ENCODE peak calls at places on chromosomes 3 and 15, in five cellular contexts. L, N, Q, R and X are unnamed samples. For H3K4me1, the result is how much of the 10 kb centered on the place peaks cover.

GRCh38 chr15:32688151-32688639 is 29.6 kb upstream of the GREM1 start:
- DNase-seq in L (peak), N (peak), R (peak), Q (no peak), X (no peak)

GRCh38 chr3:3799173-3800075 is at the start of gene LRRN1:
- DNase-seq in N (peak), Q (peak), L (no peak), R (peak), X (peak)

GRCh38 chr15:43165801-43166325 is 19.3 kb upstream of the CCNDBP1 start:
- DNase-seq in Q (no peak), R (no peak), L (no peak), N (no peak), X (no peak)

GRCh38 chr3:43893721-43894120 is 203.0 kb downstream of the ABHD5 start:
- DNase-seq in N (no peak), Q (no peak), L (no peak), R (no peak), X (no peak)

GRCh38 chr3:160486459-160486869 is 36.9 kb upstream of the TRIM59 start:
- DNase-seq in Q (peak), R (no peak), N (no peak), L (no peak), X (no peak)

GRCh38 chr3:46471371-46471914 is 6.7 kb upstream of the LTF start:
- DNase-seq in Q (no peak), R (no peak), L (no peak), N (no peak), X (no peak)

GRCh38 chr3:172339892-172340291 is 108.4 kb downstream of the GHSR start:
- DNase-seq in Q (no peak), L (no peak), R (no peak), N (no peak), X (no peak)

GRCh38 chr3:171429635-171430034 is 30.6 kb downstream of the TNIK start:
- DNase-seq in R (no peak), Q (peak), N (no peak), L (no peak), X (no peak)

GRCh38 chr3:16813336-16813735 is 71.4 kb upstream of the PLCL2 start:
- DNase-seq in L (no peak), R (no peak), N (no peak), Q (no peak), X (no peak)

GRCh38 chr15:83090465-83090864 is 17.0 kb upstream of the TM6SF1 start:
- DNase-seq in R (no peak), Q (no peak), L (no peak), N (no peak), X (no peak)

GRCh38 chr3:62562017-62562416 is 188.7 kb upstream of the FEZF2 start:
- DNase-seq in N (no peak), Q (no peak), L (no peak), R (no peak), X (no peak)

GRCh38 chr3:129330413-129330812 is 51.7 kb downstream of the HMCES start:
- DNase-seq in Q (no peak), N (no peak), L (no peak), R (no peak), X (no peak)

GRCh38 chr3:58404396-58404795 is 29.2 kb downstream of the PDHB start:
- DNase-seq in Q (no peak), N (no peak), L (no peak), R (no peak), X (no peak)

GRCh38 chr3:177721864-177722370 is 524.6 kb upstream of the TBL1XR1 start:
- DNase-seq in Q (no peak), L (no peak), N (no peak), R (no peak), X (no peak)

GRCh38 chr15:98943609-98944111 is 63.9 kb downstream of the PGPEP1L start:
- DNase-seq in R (no peak), L (no peak), Q (peak), N (no peak), X (peak)

GRCh38 chr15:74302821-74303359 is 64.6 kb downstream of the CYP11A1 start:
- DNase-seq in L (no peak), N (peak), R (peak), Q (peak), X (peak)

GRCh38 chr3:113279686-113280085 is 68.3 kb downstream of the BOC start:
- DNase-seq in Q (peak), R (no peak), L (no peak), N (no peak), X (no peak)

GRCh38 chr3:15298504-15298903 is 33.9 kb downstream of the SH3BP5 start:
- DNase-seq in Q (no peak), R (no peak), N (no peak), L (no peak), X (no peak)

GRCh38 chr3:159839561-159840379 is 148.9 kb upstream of the IL12A start:
- DNase-seq in L (no peak), R (no peak), Q (peak), N (no peak), X (peak)

GRCh38 chr15:74196175-74196574 is 6.4 kb downstream of the STRA6 start:
- DNase-seq in L (peak), R (no peak), N (no peak), Q (no peak), X (peak)

GRCh38 chr3:187909871-187910270 is 164.6 kb upstream of the BCL6 start:
- DNase-seq in N (no peak), L (no peak), R (no peak), Q (no peak), X (no peak)

GRCh38 chr3:49378249-49378899 is 20.2 kb upstream of the GPX1 start:
- DNase-seq in R (no peak), Q (peak), L (no peak), N (no peak), X (peak)

GRCh38 chr3:155504682-155505081 is 211.2 kb upstream of the STRIT1 start:
- DNase-seq in Q (no peak), R (no peak), L (no peak), N (peak), X (no peak)

GRCh38 chr3:155323063-155323666 is 29.7 kb upstream of the STRIT1 start:
- DNase-seq in R (no peak), L (no peak), N (peak), Q (peak), X (no peak)

GRCh38 chr3:194879991-194880939 is 194.6 kb downstream of the FAM43A start:
- DNase-seq in L (no peak), R (no peak), Q (no peak), N (no peak), X (peak)

DNA sequence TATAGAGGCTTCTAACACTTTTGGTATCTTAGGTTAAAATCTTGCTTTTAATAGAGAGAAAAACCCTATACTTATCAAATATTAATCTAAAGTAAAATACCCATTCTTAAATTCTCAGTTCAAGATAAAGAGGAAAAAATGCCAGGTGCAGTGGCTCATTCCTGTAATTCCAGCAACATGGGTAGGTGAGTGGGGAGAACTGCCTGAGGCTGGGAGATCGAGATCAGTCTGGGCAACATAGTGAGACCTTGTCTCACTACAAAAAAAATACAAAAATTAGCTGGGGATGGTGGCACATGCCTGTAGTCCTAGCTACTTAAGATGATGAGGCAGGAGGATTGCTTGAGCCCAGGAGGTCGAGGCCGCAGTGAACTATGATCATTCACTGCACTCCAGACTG is 135.8 kb downstream of the CLASP2 start:
- DNase-seq in R (no peak), L (no peak), Q (peak), N (no peak), X (no peak)
- H3K27ac ChIP-seq in R (no peak), L (no peak), Q (no peak), N (no peak), X (no peak)

GRCh38 chr15:39363761-39364586 is 216.9 kb upstream of the THBS1 start:
- DNase-seq in L (no peak), Q (no peak), R (no peak), N (no peak), X (no peak)
- H3K4me1 ChIP-seq in L (under half), Q (under half), R (under half), N (under half), X (under half)

DNA sequence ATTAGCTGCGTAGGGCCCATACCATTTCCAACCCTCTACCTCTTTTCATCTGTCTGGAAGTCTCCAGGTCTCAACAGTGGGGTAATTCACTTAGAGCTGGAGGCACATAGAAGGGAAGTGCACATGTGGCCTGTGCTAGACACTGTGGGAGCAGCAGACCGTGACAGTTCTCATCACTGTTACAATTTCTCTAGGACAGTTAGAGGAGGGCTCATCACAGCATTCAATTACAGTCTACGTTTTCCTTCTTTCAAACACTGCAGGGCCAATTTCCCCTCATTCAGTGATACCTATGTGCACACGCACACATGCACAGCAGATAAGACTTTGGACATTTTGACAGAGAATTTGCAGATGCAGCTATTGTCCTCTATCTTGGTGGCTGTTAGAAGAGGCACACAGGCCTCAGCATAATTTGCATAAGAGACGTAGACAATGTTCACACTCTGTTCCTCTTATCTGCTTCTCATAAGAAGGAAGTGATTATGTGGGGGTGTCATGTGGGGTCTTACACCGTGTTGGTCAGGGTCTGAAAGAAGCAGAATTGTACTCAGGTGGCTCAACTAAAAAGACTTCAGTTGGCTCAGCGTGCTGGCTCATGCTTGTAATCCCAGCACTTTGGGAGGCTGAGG is 12.6 kb upstream of the HRG start:
- DNase-seq in N (no peak), R (no peak), L (no peak), Q (no peak), X (no peak)
- H3K4me3 ChIP-seq in N (no peak), R (no peak), L (no peak), Q (no peak), X (no peak)

GRCh38 chr3:141303481-141304223 is 64.7 kb upstream of the ZBTB38 start:
- DNase-seq in Q (peak), N (peak), R (no peak), L (no peak), X (no peak)
- H3K27ac ChIP-seq in Q (no peak), N (no peak), R (no peak), L (no peak), X (no peak)

GRCh38 chr3:99870712-99871111 is 53.0 kb downstream of the CMSS1 start:
- DNase-seq in Q (no peak), N (no peak), R (no peak), L (no peak), X (no peak)
- H3K4me1 ChIP-seq in Q (under half), N (under half), R (under half), L (under half), X (under half)

DNA sequence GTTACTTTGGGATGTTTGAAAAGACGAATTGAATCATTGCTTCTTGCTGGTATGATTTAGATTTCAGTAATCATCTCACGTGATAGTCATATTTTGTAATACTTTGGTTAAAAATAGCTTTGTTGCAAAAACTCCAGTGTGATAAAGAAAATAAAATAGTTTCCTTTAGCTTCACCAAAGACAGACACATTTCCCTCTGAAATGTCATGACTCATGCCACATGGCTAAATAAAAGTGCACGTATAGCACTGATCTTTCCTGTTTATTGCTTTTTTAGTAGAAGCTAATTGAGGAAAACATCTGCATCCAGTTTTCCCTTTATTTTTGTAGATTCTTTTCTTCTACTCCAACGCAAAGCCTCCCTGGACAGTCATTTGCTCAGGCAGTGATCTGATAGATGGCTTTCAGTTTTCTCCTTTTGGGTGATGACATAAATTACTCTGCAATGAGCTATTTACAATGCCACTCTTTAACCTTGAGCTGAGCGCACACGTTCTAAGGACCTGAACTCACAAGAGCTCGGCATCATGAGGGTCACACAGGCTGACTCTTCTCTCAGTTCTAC is 84.9 kb downstream of the ARNT2 start:
- DNase-seq in R (no peak), Q (no peak), L (no peak), N (no peak), X (no peak)
- H3K4me3 ChIP-seq in R (no peak), Q (no peak), L (no peak), N (no peak), X (no peak)

GRCh38 chr15:86010398-86010797 is 69.3 kb upstream of the AGBL1 start:
- DNase-seq in N (no peak), R (no peak), L (no peak), Q (no peak), X (no peak)

GRCh38 chr15:86004061-86004460 is 75.6 kb upstream of the AGBL1 start:
- DNase-seq in R (no peak), N (no peak), Q (no peak), L (no peak), X (no peak)

GRCh38 chr15:86002444-86002843 is 77.2 kb upstream of the AGBL1 start:
- DNase-seq in L (no peak), N (no peak), R (no peak), Q (no peak), X (no peak)

GRCh38 chr15:86009727-86010126 is 69.9 kb upstream of the AGBL1 start:
- DNase-seq in N (no peak), Q (no peak), R (no peak), L (no peak), X (no peak)

GRCh38 chr15:86006546-86006945 is 73.1 kb upstream of the AGBL1 start:
- DNase-seq in L (no peak), R (no peak), Q (no peak), N (no peak), X (no peak)
- H3K27ac ChIP-seq in L (no peak), R (no peak), Q (no peak), N (no peak), X (no peak)

DNA sequence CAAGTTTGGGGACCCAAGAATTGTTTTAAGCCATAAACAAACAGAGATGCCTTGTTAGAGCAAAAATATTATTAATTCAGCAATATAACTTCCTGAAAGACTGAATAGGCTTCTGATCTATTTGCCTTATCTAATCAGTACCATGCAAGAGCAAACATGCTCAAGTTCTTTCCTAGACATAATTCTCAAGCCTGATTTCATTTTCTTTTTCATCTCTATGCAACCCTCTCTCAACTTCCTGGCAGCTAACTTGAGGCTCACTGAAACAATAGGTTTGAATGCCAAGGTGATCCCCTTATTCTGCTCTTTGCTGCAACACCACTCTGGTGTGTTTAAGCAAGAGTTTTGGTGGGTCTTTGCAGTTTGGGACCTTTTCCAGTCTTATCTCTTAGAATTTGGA is 230.9 kb upstream of the CD96 start:
- DNase-seq in N (no peak), R (no peak), L (no peak), Q (no peak), X (no peak)
- H3K4me1 ChIP-seq in N (under half), R (under half), L (under half), Q (under half), X (under half)

GRCh38 chr3:170179444-170179843 is 2.1 kb downstream of the PHC3 start:
- DNase-seq in Q (no peak), N (no peak), R (no peak), L (no peak), X (no peak)

GRCh38 chr3:170180952-170181876 is at the start of gene PHC3:
- DNase-seq in Q (peak), R (peak), N (peak), L (peak), X (peak)

GRCh38 chr3:170180107-170180951 is 1.2 kb downstream of the PHC3 start:
- DNase-seq in L (no peak), R (no peak), Q (peak), N (no peak), X (no peak)

DNA sequence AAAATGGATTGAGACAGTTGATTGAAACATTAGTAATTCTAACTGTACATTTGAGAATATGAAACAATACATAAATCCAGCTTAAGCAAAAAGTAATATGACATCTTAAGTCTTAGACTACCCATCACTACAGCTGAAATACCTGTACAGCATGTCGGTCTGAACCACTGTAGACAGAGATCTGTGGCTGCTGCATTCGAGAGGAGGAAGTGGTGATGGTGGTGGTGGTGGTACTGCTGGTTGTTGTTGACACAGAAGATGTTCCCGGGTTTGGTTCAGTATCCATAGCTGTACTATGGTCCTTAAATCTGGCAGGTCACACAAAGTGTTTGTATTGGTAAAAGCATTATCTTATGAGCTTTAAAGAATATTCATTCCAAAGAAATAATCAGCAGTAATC is 2.9 kb downstream of the PHC3 start:
- DNase-seq in L (no peak), Q (no peak), R (no peak), N (no peak), X (no peak)
- H3K4me3 ChIP-seq in L (no peak), Q (no peak), R (no peak), N (no peak), X (no peak)